ENCODE peak calls at places on chromosome 6, in six cellular contexts. Y is iPS-NIHi11; J is CD8-positive, alpha-beta T cell; T is globus pallidus; S is ovary; W is midbrain. A is an unnamed sample.
A peak's percentile ranks its signal among the peaks of the same experiment; 100 is the strongest.

GRCh38 chr6:110874880-110875547 is 429 bp downstream of the AMD1 start:
- DNase-seq in Y (peak; percentile 26), J (peak; percentile 26), T (no peak), S (peak; percentile 61), W (peak; percentile 31), A (no peak)

GRCh38 chr6:79869600-79870084 is 77.7 kb downstream of the ELOVL4 start:
- DNase-seq in Y (peak; percentile 89), J (peak; percentile 66), T (peak; percentile 68), S (peak; percentile 70), W (peak; percentile 80), A (peak; percentile 14)

GRCh38 chr6:70657706-70658105 is 10.0 kb upstream of the SMAP1 start:
- DNase-seq in Y (no peak), J (no peak), T (no peak), S (no peak), W (no peak), A (no peak)

GRCh38 chr6:31771992-31772358 is 5.2 kb downstream of the VWA7 start:
- DNase-seq in Y (no peak), J (no peak), T (no peak), S (no peak), W (no peak), A (no peak)

GRCh38 chr6:148700713-148701392 is 46.0 kb upstream of the UST start:
- DNase-seq in Y (peak; percentile 26), J (no peak), T (peak; percentile 41), S (no peak), W (peak; percentile 38), A (no peak)

GRCh38 chr6:166085498-166085897 is 82.2 kb downstream of the TBXT start:
- DNase-seq in Y (no peak), J (no peak), T (no peak), S (no peak), W (no peak), A (no peak)

GRCh38 chr6:63764318-63764916 is 128.8 kb downstream of the PHF3 start:
- DNase-seq in Y (no peak), J (no peak), T (peak; percentile 61), S (no peak), W (peak; percentile 51), A (no peak)

GRCh38 chr6:133726188-133726587 is 162.7 kb upstream of the TCF21 start:
- DNase-seq in Y (no peak), J (no peak), T (no peak), S (no peak), W (no peak), A (no peak)

GRCh38 chr6:54621285-54621684 is 225.3 kb upstream of the FAM83B start:
- DNase-seq in Y (no peak), J (no peak), T (no peak), S (no peak), W (no peak), A (no peak)

GRCh38 chr6:49070411-49070810 is 392.6 kb downstream of the MMUT start:
- DNase-seq in Y (no peak), J (no peak), T (no peak), S (no peak), W (no peak), A (no peak)

GRCh38 chr6:34284563-34285545 is 36.0 kb upstream of the SMIM29 start:
- DNase-seq in Y (no peak), J (no peak), T (peak; percentile 68), S (peak; percentile 47), W (peak; percentile 42), A (peak; percentile 13)

GRCh38 chr6:7669742-7670141 is 56.2 kb upstream of the BMP6 start:
- DNase-seq in Y (no peak), J (no peak), T (no peak), S (no peak), W (no peak), A (no peak)

GRCh38 chr6:167441653-167442644 is 117.1 kb downstream of the TTLL2 start:
- DNase-seq in Y (peak; percentile 79), J (no peak), T (no peak), S (no peak), W (no peak), A (no peak)

GRCh38 chr6:164721460-164721859 is 587.9 kb downstream of the C6orf118 start:
- DNase-seq in Y (no peak), J (no peak), T (no peak), S (no peak), W (no peak), A (no peak)

A was measured in hypothalamus.